ENCODE peak calls at places on chromosomes 13 and 19, in five cellular contexts. J is tibial artery, O is nephron progenitor cell, C is heart right ventricle, A is GM10248. V is an unnamed sample.

GRCh38 chr19:43700368-43701015 is 15.4 kb upstream of the IRGC start:
- DNase-seq in J (peak; percentile 73), O (no peak), C (peak; percentile 76), A (no peak), V (no peak)

GRCh38 chr13:37127706-37128241 is 22.3 kb upstream of the CSNK1A1L start:
- DNase-seq in J (no peak), O (no peak), C (peak; percentile 51), A (no peak), V (no peak)

GRCh38 chr19:46202872-46203860 is 26.4 kb upstream of the IGFL1 start:
- DNase-seq in J (no peak), O (no peak), C (no peak), A (no peak), V (no peak)

GRCh38 chr13:23322353-23323336 is 110.9 kb downstream of the SACS start:
- DNase-seq in J (no peak), O (no peak), C (no peak), A (peak; percentile 24), V (no peak)

GRCh38 chr13:112885782-112886268 is 83.2 kb upstream of the MCF2L start:
- DNase-seq in J (peak; percentile 86), O (peak; percentile 90), C (peak; percentile 75), A (no peak), V (no peak)

GRCh38 chr19:2477141-2477710 is 1.3 kb downstream of the GADD45B start:
- DNase-seq in J (peak; percentile 79), O (peak; percentile 46), C (peak; percentile 61), A (no peak), V (no peak)

GRCh38 chr19:42091300-42092266 is 15.6 kb downstream of the ZNF574 start:
- DNase-seq in J (no peak), O (no peak), C (no peak), A (no peak), V (no peak)

GRCh38 chr19:56712609-56713008 is 41.1 kb upstream of the ZNF835 start:
- DNase-seq in J (no peak), O (no peak), C (no peak), A (no peak), V (no peak)

GRCh38 chr13:113592571-113592970 is 8.0 kb downstream of the TFDP1 start:
- DNase-seq in J (no peak), O (no peak), C (no peak), A (no peak), V (no peak)

GRCh38 chr13:83941669-83942335 is 59.5 kb upstream of the SLITRK1 start:
- DNase-seq in J (no peak), O (no peak), C (no peak), A (no peak), V (no peak)

GRCh38 chr13:112684444-112684843 is 5.4 kb upstream of the ATP11A start:
- DNase-seq in J (no peak), O (no peak), C (no peak), A (no peak), V (no peak)

GRCh38 chr13:22505489-22505888 is 675.3 kb upstream of the SGCG start:
- DNase-seq in J (no peak), O (no peak), C (no peak), A (no peak), V (no peak)

GRCh38 chr19:45507864-45508680 is 793 bp downstream of the VASP start:
- DNase-seq in J (peak; percentile 82), O (peak; percentile 62), C (no peak), A (no peak), V (no peak)

GRCh38 chr19:38893341-38893771 is 6.1 kb downstream of the SIRT2 start:
- DNase-seq in J (no peak), O (no peak), C (no peak), A (no peak), V (no peak)

GRCh38 chr13:98020271-98020670 is 66.8 kb downstream of the IPO5 start:
- DNase-seq in J (no peak), O (no peak), C (no peak), A (no peak), V (no peak)

GRCh38 chr13:100520936-100521765 is 67.4 kb downstream of the GGACT start:
- DNase-seq in J (no peak), O (peak; percentile 60), C (no peak), A (no peak), V (no peak)

GRCh38 chr19:13082192-13083007 is 20.3 kb downstream of the LYL1 start:
- DNase-seq in J (no peak), O (peak; percentile 61), C (no peak), A (no peak), V (no peak)
- TF ChIP-seq CTCF in J (peak; percentile 29), O (peak; percentile 22), C (peak; percentile 56), A (peak; percentile 7), V (peak; percentile 44)

DNA sequence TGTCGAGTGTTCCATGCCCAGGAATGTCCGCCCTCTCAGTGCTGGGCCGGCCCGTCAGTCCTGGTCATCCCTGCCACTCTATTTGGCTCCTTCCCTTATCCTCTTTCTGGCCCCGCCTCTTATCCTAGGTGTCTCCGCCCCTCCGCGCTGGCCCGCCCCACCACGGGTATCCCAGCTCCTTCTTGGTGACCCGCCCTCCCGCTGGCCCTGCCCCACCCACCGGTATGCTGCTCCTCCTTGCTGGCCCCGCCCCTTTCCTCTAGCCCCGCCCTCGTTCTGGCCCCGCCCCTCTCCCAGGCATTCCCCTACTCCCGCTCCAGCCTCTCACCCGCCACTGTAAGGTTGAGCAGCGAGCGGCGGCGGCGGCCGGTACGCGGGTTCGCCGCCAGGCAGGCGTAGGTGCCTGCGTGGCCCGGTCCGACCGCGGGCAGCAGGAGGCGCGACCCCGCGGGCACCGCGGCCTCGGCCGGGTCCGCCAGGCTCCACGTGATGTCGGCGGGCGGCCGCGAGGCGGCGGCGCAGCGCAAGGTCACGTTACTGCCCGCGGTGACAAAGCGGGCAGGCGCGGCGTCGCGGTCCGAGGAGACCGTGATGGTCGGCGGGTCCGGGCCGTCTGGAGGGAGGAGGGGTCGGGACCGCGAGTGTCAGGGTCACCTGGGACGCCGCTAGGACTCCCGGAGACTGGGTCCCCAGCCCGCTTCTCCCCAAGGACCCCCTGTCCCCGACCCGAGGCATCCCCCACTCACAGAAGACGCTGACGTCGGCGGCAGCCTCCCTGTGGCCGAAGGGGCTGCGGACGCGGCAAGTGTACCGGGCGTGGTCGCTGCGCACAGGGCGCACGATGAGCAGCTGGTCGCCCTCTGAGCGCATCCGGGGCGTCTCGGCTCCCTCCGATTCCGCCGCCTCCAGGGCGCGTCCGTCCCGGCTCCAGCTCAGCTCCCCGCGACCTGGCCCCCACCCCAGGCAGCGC is 2.0 kb downstream of the VSIG10L start:
- DNase-seq in J (peak; percentile 100), O (peak; percentile 99), C (peak; percentile 97), A (peak; percentile 100), V (peak; percentile 59)
- TF ChIP-seq CTCF in J (peak; percentile 67), O (no peak), C (peak; percentile 39), A (peak; percentile 46), V (no peak)

GRCh38 chr13:29474991-29475390 is 120.5 kb downstream of the SLC7A1 start:
- DNase-seq in J (no peak), O (no peak), C (no peak), A (no peak), V (no peak)

GRCh38 chr13:29476046-29476445 is 119.4 kb downstream of the SLC7A1 start:
- DNase-seq in J (no peak), O (no peak), C (no peak), A (no peak), V (no peak)

GRCh38 chr13:29472317-29472961 is 123.0 kb downstream of the SLC7A1 start:
- DNase-seq in J (no peak), O (peak; percentile 71), C (peak; percentile 39), A (peak; percentile 61), V (no peak)

GRCh38 chr13:29465741-29466293 is 129.7 kb downstream of the SLC7A1 start:
- DNase-seq in J (no peak), O (no peak), C (peak; percentile 32), A (no peak), V (no peak)

DNA sequence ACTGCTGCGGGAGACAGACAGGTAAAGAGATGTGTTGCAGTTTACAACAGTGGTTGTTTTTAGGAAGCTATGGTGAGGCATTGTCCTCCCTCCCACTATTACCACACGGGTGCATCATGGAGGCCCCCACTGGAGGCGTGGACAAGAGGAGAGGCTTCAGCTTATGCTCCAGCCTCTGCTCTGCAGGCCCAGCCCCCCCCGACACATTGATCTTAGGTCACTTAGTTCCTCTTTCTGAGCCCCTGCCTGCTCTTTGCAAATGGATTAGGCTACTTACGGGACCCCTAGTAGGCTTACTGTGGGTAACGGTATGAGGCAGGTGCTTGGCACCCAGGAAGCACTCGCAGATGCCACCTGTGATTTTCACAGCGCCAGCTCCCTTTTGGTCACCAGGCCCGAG is 123.9 kb downstream of the SLC7A1 start:
- DNase-seq in J (no peak), O (no peak), C (no peak), A (no peak), V (no peak)
- TF ChIP-seq CTCF in J (no peak), O (no peak), C (no peak), A (no peak), V (no peak)

GRCh38 chr13:45464687-45465453 is at the start of gene COG3:
- DNase-seq in J (peak; percentile 97), O (peak; percentile 90), C (peak; percentile 95), A (peak; percentile 97), V (peak; percentile 93)
- TF ChIP-seq CTCF in J (peak; percentile 61), O (no peak), C (peak; percentile 56), A (peak; percentile 17), V (peak; percentile 45)

DNA sequence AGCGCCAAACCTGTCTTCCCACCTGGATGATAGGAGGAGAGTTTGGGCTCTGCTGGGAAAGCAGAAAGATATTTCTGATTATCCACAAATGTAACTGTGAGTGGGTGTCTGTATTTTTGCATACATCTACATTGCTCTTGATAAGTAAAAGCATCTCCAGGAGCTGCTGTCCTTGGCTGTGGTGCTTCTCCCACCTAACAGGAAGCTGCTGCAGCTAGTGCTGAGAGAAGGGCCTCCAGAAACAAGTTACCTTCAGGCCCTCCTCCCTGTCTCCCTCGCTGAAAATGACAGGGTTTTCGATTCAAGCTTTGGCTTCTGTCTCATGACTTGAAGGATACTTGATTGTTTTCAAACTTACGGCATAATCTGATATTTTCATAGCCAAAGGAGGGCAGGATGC is 90.1 kb downstream of the FOXO1 start:
- DNase-seq in J (no peak), O (no peak), C (no peak), A (no peak), V (no peak)
- TF ChIP-seq CTCF in J (no peak), O (no peak), C (no peak), A (no peak), V (no peak)

GRCh38 chr13:43924549-43925245 is 45.0 kb downstream of the LACC1 start:
- DNase-seq in J (no peak), O (no peak), C (no peak), A (peak; percentile 32), V (no peak)
- TF ChIP-seq CTCF in J (no peak), O (no peak), C (no peak), A (no peak), V (no peak)

GRCh38 chr13:27354379-27354778 is 70.0 kb upstream of the GTF3A start:
- DNase-seq in J (no peak), O (no peak), C (no peak), A (no peak), V (no peak)
- TF ChIP-seq CTCF in J (peak; percentile 30), O (no peak), C (peak; percentile 36), A (no peak), V (no peak)

V was measured in epithelial cell of proximal tubule.